ENCODE peak calls at places on chromosome 9, in seven cellular contexts. Z is PC-3, U is PC-9, W is HCT116, S is A673, D is fibroblast of lung, E is astrocyte. T is an unnamed sample.

GRCh38 chr9:27582794-27583193 is 9.5 kb upstream of the C9orf72 start:
- DNase-seq in Z (no peak), U (no peak), W (no peak), S (no peak), D (no peak), E (no peak), T (no peak)

GRCh38 chr9:97403746-97404316 is 8.1 kb upstream of the TDRD7 start:
- DNase-seq in Z (no peak), U (no peak), W (no peak), S (no peak), D (no peak), E (no peak), T (no peak)

GRCh38 chr9:16236326-16236725 is 634.1 kb downstream of the BNC2 start:
- DNase-seq in Z (no peak), U (no peak), W (no peak), S (no peak), D (peak), E (peak), T (peak)

GRCh38 chr9:70044450-70045307 is 1.0 kb downstream of the MAMDC2 start:
- DNase-seq in Z (no peak), U (peak), W (no peak), S (no peak), D (peak), E (peak), T (no peak)

GRCh38 chr9:23821400-23822181 is 4.4 kb downstream of the ELAVL2 start:
- DNase-seq in Z (peak), U (no peak), W (no peak), S (no peak), D (no peak), E (no peak), T (no peak)

GRCh38 chr9:98536542-98537173 is 172.1 kb downstream of the GABBR2 start:
- DNase-seq in Z (peak), U (no peak), W (no peak), S (peak), D (no peak), E (no peak), T (no peak)

GRCh38 chr9:130901498-130902203 is 5.0 kb upstream of the QRFP start:
- DNase-seq in Z (no peak), U (no peak), W (no peak), S (no peak), D (no peak), E (no peak), T (no peak)

GRCh38 chr9:20319641-20320337 is 302.5 kb downstream of the MLLT3 start:
- DNase-seq in Z (peak), U (no peak), W (peak), S (no peak), D (peak), E (peak), T (no peak)

GRCh38 chr9:13555989-13556500 is 276.6 kb upstream of the MPDZ start:
- DNase-seq in Z (no peak), U (no peak), W (no peak), S (no peak), D (no peak), E (no peak), T (no peak)

GRCh38 chr9:75200892-75201470 is 112.7 kb downstream of the OSTF1 start:
- DNase-seq in Z (peak), U (peak), W (peak), S (peak), D (peak), E (peak), T (no peak)

GRCh38 chr9:93949073-93949693 is 6.0 kb downstream of the BARX1 start:
- DNase-seq in Z (no peak), U (no peak), W (no peak), S (no peak), D (no peak), E (no peak), T (no peak)
- TF ChIP-seq EZH2 in Z (no peak), U (no peak), W (no peak), S (peak), D (peak), E (peak), T (no peak)

DNA sequence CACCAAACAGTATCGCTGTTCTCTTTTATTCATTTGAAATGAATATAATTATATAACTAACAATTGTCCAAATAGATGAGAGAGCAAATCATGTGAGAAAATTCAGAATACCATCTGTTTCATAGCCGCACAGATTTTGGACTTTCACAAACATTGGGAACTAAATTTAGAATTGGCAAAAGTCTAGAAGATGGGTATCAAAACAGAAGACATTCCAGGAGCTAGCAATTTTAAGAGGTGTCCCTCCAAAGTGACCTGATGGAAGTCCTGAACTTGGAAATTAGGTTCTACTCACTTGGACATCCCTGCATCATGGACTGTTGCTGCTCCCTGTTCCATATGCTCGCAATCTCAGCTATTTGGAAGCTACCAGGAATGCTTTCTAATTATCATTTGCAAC is 56.9 kb upstream of the FSD1L start:
- DNase-seq in Z (no peak), U (no peak), W (no peak), S (no peak), D (no peak), E (no peak), T (no peak)
- H3K4me3 ChIP-seq in Z (no peak), U (no peak), W (no peak), S (no peak), D (no peak), E (no peak), T (no peak)

GRCh38 chr9:133658442-133659431 is 22.6 kb downstream of the DBH start:
- DNase-seq in Z (peak), U (no peak), W (peak), S (peak), D (peak), E (peak), T (no peak)
- TF ChIP-seq EZH2 in Z (no peak), U (no peak), W (no peak), S (no peak), D (peak), E (no peak), T (no peak)

GRCh38 chr9:124477211-124478013 is 27.2 kb downstream of the ADGRD2 start:
- DNase-seq in Z (no peak), U (no peak), W (no peak), S (peak), D (no peak), E (no peak), T (no peak)
- H3K4me3 ChIP-seq in Z (no peak), U (no peak), W (peak), S (peak), D (no peak), E (no peak), T (no peak)

GRCh38 chr9:34578241-34579096 is 11.1 kb downstream of the CNTFR start:
- DNase-seq in Z (no peak), U (no peak), W (no peak), S (peak), D (peak), E (peak), T (no peak)
- TF ChIP-seq EZH2 in Z (no peak), U (no peak), W (no peak), S (no peak), D (peak), E (no peak), T (no peak)

DNA sequence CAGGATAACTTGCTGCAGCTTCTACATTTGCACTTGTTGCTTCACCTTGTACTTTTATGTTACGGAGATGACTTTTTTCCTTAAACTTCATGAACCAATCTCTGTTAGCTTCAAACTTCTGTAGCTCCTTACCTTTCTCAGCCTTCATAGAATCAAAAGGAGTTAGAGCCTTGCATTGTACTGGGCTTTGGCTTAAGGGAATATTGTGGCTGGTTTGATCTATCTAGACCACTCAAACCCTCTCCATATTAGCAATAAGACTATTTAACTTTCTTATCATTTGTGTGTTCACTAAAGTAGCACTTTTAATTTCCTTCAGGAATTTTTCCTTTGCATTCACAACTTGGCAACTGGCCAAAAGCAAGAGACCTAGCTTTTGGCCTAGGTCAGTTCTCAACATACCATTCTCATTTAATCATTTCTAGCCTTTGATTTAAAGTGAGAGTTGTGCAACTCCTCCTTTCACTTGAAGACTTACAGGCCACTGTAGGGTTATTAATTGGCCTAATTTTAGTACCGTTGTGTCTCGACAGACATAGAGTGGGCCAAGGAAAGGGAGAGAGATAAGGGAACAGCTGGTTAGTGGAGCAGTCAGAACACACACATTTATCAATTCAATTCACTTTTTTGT is 63.7 kb downstream of the SHOC1 start:
- DNase-seq in Z (peak), U (peak), W (no peak), S (no peak), D (peak), E (peak), T (no peak)
- H3K4me3 ChIP-seq in Z (no peak), U (no peak), W (no peak), S (no peak), D (no peak), E (no peak), T (no peak)

GRCh38 chr9:126869368-126869767 is 8.9 kb downstream of the ZBTB34 start:
- DNase-seq in Z (no peak), U (no peak), W (no peak), S (no peak), D (no peak), E (peak), T (no peak)
- TF ChIP-seq EZH2 in Z (no peak), U (no peak), W (no peak), S (no peak), D (no peak), E (no peak), T (no peak)

GRCh38 chr9:120933310-120934044 is 6.9 kb upstream of the TRAF1 start:
- DNase-seq in Z (no peak), U (no peak), W (no peak), S (no peak), D (no peak), E (no peak), T (no peak)
- H3K4me3 ChIP-seq in Z (no peak), U (no peak), W (no peak), S (no peak), D (no peak), E (no peak), T (no peak)

DNA sequence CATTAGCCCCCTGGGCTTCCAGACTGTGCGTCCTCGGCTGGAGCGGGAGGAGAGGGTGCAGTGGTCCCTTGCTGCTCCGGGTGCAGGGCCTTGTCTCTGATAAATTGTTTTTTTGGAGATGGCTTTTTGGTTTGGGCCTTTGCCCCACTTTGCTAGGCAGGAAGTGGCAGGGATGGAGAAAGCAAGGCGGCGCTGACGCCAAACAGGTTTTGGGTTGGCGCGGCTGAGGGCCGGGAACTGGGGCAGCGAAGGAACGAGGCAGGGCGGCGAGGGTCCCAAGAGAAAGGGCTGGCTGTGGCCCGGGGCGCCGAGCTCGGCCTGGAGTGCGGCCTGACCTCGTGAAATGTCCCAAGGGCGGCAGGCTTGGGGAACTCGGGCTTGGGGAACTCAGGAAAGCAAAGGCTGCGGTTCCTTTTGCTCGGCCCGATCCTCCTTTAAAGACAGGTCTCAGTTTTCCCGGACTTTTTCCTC is 4.1 kb downstream of the LHX2 start:
- DNase-seq in Z (no peak), U (no peak), W (no peak), S (no peak), D (no peak), E (no peak), T (no peak)
- TF ChIP-seq EZH2 in Z (no peak), U (no peak), W (no peak), S (peak), D (no peak), E (peak), T (no peak)

DNA sequence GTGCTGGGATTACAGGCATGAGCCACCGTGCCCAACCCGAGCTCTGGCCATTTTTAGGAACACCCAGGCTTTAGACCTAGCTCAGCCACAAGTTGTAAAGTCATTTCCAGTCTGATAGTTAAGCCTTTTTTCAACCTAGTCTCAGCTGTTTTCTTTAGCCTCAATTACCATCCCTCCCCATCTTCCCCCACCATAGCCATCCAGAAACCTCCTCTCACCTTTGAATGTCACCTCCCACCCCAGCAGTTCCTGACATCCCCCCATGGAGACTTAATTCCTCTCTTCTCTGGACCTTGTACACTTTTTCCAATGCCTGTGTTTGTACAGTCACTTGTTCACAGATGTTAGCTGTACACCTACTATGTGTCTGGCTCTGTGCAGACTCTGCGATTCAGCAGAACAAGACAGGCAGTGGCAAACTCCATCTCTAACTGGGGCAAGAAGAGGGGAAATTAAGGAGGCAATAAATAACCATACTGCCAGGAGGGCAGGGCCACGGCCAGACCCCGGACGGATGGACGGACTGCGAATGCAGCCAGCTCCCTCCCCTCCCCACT is 29.9 kb upstream of the CRB2 start:
- DNase-seq in Z (no peak), U (no peak), W (no peak), S (no peak), D (no peak), E (no peak), T (no peak)
- H3K4me3 ChIP-seq in Z (no peak), U (no peak), W (no peak), S (no peak), D (peak), E (no peak), T (no peak)

T was measured in SK-N-MC.